ENCODE peak calls at places on chromosomes 11 and 22, in nine cellular contexts. B, O, N, A, C, Q, E, M and T are unnamed samples. For H3K27me3 and H3K4me1, the result is how much of the 10 kb centered on the place peaks cover.

GRCh38 chr11:132008872-132009271 is 638.5 kb downstream of the NTM start:
- DNase-seq in C (no peak), Q (no peak), M (no peak), N (no peak), O (no peak), A (peak), B (no peak), E (no peak), T (no peak)

GRCh38 chr11:43632171-43632570 is 48.4 kb upstream of the HSD17B12 start:
- DNase-seq in A (no peak), C (no peak), Q (no peak), O (peak), E (no peak), N (no peak), M (no peak), B (no peak), T (no peak)

GRCh38 chr11:19311306-19312030 is 70.7 kb upstream of the E2F8 start:
- DNase-seq in M (peak), Q (peak), B (peak), A (peak), C (no peak), N (peak), E (peak), O (peak), T (no peak)

GRCh38 chr11:15258433-15259350 is 144.0 kb downstream of the INSC start:
- DNase-seq in E (no peak), N (peak), M (no peak), Q (no peak), A (peak), C (no peak), O (no peak), B (no peak), T (no peak)

GRCh38 chr11:94834931-94835330 is 66.8 kb downstream of the AMOTL1 start:
- DNase-seq in N (no peak), C (no peak), B (no peak), M (no peak), A (no peak), Q (no peak), O (peak), E (no peak), T (no peak)

GRCh38 chr11:46808804-46809431 is 37.2 kb downstream of the CKAP5 start:
- DNase-seq in E (no peak), Q (no peak), O (peak), N (peak), C (no peak), M (no peak), A (peak), B (no peak), T (no peak)

GRCh38 chr11:16902979-16903378 is 111.2 kb downstream of the PLEKHA7 start:
- DNase-seq in M (no peak), O (peak), B (no peak), A (no peak), E (no peak), Q (no peak), N (no peak), C (no peak), T (no peak)

GRCh38 chr22:19679476-19680099 is 34.7 kb upstream of the SEPTIN5 start:
- DNase-seq in Q (peak), B (no peak), N (no peak), C (peak), O (peak), M (peak), A (peak), E (no peak), T (no peak)

GRCh38 chr11:125287467-125288232 is 123.1 kb downstream of the PKNOX2 start:
- DNase-seq in N (no peak), E (no peak), B (no peak), M (no peak), A (no peak), C (no peak), Q (no peak), O (peak), T (no peak)

GRCh38 chr22:23815781-23816551 is 22.8 kb downstream of the DERL3 start:
- DNase-seq in E (no peak), M (no peak), C (peak), O (no peak), A (no peak), B (no peak), Q (no peak), N (no peak), T (no peak)

GRCh38 chr11:5690736-5691135 is 1.1 kb downstream of the TRIM22 start:
- DNase-seq in N (no peak), O (peak), B (no peak), A (no peak), E (no peak), Q (no peak), M (no peak), C (no peak), T (no peak)

GRCh38 chr11:93133710-93134109 is 64.1 kb downstream of the SLC36A4 start:
- DNase-seq in C (no peak), Q (no peak), B (no peak), A (no peak), O (no peak), E (no peak), N (no peak), M (no peak), T (no peak)

GRCh38 chr22:48443680-48444079 is 1384.0 kb downstream of the BRD1 start:
- DNase-seq in B (no peak), N (no peak), Q (no peak), O (no peak), A (no peak), C (peak), M (no peak), E (no peak), T (no peak)
- H3K27me3 ChIP-seq in B (under half), N (under half), Q (under half), O (under half), A (under half), C (half or more), M (under half), E (under half), T (under half)

GRCh38 chr11:117044287-117045035 is 53.8 kb downstream of the SIK3 start:
- DNase-seq in O (peak), Q (no peak), B (no peak), M (no peak), E (no peak), N (no peak), A (no peak), C (no peak), T (no peak)

GRCh38 chr11:117039897-117040296 is 58.3 kb downstream of the SIK3 start:
- DNase-seq in C (no peak), N (no peak), M (no peak), A (no peak), O (no peak), E (no peak), B (no peak), Q (no peak), T (no peak)

GRCh38 chr11:117045196-117045595 is 53.0 kb downstream of the SIK3 start:
- DNase-seq in A (peak), B (no peak), E (no peak), Q (no peak), M (no peak), C (no peak), N (no peak), O (no peak), T (no peak)

GRCh38 chr11:117045956-117046355 is 52.3 kb downstream of the SIK3 start:
- DNase-seq in A (no peak), O (no peak), M (no peak), N (no peak), C (no peak), E (no peak), Q (no peak), B (no peak), T (no peak)

DNA sequence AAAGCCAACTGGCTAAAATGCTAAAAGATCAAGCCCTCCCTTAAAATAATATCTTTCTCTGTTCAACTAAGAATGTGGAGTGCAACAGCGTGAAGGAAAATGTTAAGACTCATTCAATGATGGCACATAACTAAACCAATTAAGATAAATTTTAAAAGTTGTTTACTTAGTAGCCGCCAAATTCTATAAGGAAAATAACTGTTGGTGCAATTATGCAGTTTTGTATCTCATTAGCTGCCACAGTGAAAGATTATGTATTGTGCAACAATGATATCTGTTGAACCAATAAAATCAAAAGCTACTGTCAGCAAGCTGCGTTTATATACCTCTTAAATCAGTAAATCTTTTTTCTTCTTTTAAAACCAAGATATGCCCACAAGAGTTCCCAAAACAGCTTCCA is 55.5 kb downstream of the SIK3 start:
- DNase-seq in Q (no peak), A (no peak), O (no peak), C (no peak), B (no peak), E (no peak), M (no peak), N (no peak), T (no peak)
- H3K4me1 ChIP-seq in Q (under half), A (under half), O (under half), C (half or more), B (under half), E (under half), M (half or more), N (under half), T (half or more)

DNA sequence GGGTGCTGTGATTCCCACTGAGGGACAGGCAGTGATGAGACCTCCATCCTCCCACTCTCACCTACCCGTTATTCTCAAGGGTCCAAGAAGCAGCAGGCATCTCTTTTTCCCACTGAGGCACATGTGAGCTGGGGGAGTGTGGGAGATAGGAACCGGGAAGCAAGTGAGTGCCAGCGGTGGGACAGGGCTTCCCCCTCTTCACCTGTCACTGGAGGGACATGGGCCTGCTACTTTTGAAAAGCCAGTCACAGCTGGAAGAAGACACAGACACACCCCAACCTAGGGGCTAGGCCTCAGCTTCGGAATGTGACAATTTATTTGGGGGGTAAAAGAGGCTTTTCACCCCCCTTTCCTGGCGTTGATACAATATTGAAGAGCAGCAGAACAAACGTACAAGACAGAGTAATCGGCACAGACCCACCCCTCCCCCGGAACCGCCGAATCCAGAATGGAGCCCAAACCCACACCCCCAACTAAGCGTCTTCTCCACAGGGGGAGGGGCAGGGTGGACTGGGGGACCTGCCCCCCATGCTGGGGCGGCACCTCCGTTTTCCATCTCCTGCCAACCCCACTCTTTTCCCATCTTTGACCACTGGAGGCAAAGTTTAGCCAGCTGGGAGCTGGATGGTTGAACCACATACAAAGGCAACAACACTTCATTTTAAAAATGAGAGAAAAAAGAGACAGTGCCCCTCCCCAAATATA is 10.7 kb downstream of the CBX6 start:
- DNase-seq in A (peak), M (no peak), O (no peak), Q (no peak), B (no peak), E (no peak), C (no peak), N (no peak), T (no peak)
- TF ChIP-seq POLR2AphosphoS5 in A (no peak), M (no peak), O (no peak), Q (no peak), B (peak), E (no peak), C (no peak), N (no peak), T (no peak)

DNA sequence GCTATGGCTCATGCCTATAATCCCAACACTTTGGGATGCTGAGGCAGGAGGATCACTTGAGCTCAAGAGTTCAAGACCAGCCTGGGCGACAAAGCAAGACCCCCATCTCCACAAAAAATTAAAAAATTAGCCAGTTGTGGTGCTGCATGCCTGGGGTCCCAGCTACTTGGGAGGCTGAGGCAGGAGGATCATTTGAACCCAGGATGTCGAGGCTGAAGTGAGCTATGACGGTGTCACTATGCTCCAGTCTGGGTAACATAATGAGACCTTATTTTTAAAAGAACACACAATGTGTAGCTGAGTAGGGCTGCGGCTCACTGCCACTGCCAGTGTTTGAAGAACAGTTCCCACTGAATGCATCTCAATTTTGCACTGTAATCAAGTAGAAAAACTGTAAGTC is 7.1 kb upstream of the VPREB1 start:
- DNase-seq in E (no peak), C (no peak), N (no peak), Q (no peak), M (no peak), B (no peak), A (no peak), O (no peak), T (peak)
- H3K27me3 ChIP-seq in E (under half), C (under half), N (under half), Q (half or more), M (under half), B (under half), A (half or more), O (under half), T (under half)

GRCh38 chr11:65917434-65918210 is 1.2 kb downstream of the C11orf68 start:
- DNase-seq in E (no peak), Q (no peak), O (no peak), N (no peak), B (no peak), C (peak), M (no peak), A (no peak), T (no peak)

GRCh38 chr11:65920035-65920802 is 993 bp downstream of the DRAP1 start:
- DNase-seq in A (no peak), M (no peak), O (no peak), C (peak), N (no peak), Q (no peak), E (no peak), B (no peak), T (no peak)

GRCh38 chr11:65917077-65917433 is 1.8 kb downstream of the C11orf68 start:
- DNase-seq in M (no peak), A (no peak), B (no peak), N (no peak), E (no peak), Q (no peak), O (no peak), C (no peak), T (no peak)

GRCh38 chr11:65919151-65920034 is at the start of gene DRAP1:
- DNase-seq in E (peak), Q (peak), O (peak), B (no peak), M (peak), A (peak), C (peak), N (peak), T (no peak)

DNA sequence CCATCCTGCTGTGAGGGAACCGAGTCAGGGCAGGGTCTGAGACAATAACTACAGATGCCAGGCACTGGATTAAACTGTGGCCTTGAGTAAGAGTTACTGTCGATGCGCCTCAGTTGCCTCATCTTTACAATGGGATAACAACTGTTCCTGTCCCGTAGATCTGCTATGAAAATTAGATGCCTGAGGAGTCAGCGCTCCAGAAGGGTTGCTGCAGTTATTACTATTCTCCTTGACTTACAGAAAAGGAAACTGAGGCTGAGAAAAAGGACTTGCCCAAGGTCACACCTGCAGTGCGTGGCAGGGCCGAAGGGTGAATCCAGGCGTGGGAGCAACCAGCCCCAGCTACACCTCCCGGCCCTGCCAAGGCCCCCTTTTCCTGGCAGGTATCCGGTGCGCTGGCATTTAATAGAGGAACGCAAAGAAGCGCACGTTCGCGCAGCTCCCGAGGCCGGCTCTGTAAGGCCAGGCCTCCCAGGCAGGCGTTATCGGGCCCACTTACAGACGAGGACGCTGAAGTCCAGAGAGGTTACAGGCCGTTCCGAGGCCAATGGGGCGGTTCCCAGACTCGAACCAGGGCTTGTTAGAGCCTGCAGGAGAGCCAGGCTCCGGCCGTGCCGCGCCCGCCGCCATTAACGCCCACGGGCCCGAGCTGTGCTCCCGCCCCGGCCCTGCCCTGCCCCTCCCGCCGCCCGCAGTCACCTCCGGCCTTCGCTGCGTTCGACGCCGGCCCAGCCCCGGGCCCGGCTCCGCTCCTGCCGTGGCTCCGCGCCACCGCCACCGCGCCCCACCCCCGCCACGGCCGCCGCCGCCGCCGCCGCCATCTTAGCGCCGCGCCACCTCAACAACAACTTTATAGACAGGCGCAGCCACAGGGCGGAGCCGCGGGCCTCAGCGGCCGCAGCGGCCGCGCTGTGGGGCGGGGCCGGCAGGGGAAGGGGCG is at the start of gene C11orf68:
- DNase-seq in C (no peak), M (peak), O (peak), B (no peak), N (no peak), Q (peak), A (peak), E (no peak), T (no peak)
- H3K4me1 ChIP-seq in C (half or more), M (half or more), O (under half), B (half or more), N (half or more), Q (under half), A (under half), E (under half), T (half or more)

DNA sequence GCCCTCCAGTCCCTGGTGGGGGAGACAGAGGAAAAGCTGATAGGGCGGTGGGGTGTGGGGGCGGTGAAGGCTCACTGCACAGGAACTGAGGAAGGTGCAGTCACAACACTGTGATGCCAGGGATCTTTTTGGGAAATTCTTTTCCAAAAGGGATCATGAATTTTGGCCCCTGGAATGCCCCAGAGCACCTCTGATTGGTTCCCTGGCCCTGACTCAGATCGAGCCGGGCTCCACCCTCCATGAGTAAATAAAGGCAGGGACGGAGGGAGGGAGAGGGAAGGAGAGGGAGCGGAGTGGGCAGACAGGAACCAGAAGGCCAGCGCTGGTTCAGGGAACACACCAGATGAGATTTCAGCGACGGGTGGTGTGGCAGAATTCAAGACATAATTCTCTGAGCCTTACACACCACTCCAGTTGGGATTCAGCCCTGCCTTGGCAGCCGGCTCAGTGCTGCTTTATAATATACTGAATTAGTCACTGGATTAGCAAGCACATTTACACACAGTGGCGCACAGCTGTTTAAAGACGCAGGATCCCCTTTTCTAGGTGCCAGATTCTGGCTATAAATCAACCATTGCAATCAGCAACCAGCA is 80.3 kb downstream of the ETS1 start:
- DNase-seq in B (no peak), M (peak), A (peak), C (no peak), N (no peak), O (peak), E (peak), Q (no peak), T (no peak)
- TF ChIP-seq POLR2AphosphoS5 in B (peak), M (peak), A (no peak), C (no peak), N (peak), O (peak), E (peak), Q (no peak), T (peak)